ENCODE peak calls at places on chromosomes 11 and 22, in four cellular contexts. One of them, this sample, is unnamed.

GRCh38 chr11:120354779-120355178 is 18.6 kb downstream of the ARHGEF12 start:
- DNase-seq in GM12891: no peak
- DNase-seq in ovary: no peak
- DNase-seq in uterus: no peak
- DNase-seq in this sample: no peak

GRCh38 chr11:118012083-118012669 is 26.0 kb downstream of the IL10RA start:
- DNase-seq in GM12891: no peak
- DNase-seq in ovary: no peak
- DNase-seq in uterus: no peak
- DNase-seq in this sample: peak

GRCh38 chr22:39251762-39252460 is 7.1 kb upstream of the PDGFB start:
- DNase-seq in GM12891: no peak
- DNase-seq in ovary: no peak
- DNase-seq in uterus: no peak
- DNase-seq in this sample: no peak

GRCh38 chr22:30885591-30885990 is 83.0 kb downstream of the MORC2 start:
- DNase-seq in GM12891: no peak
- DNase-seq in ovary: no peak
- DNase-seq in uterus: no peak
- DNase-seq in this sample: no peak

GRCh38 chr11:44979536-44980399 is 29.1 kb upstream of the TP53I11 start:
- DNase-seq in GM12891: no peak
- DNase-seq in ovary: no peak
- DNase-seq in uterus: no peak
- DNase-seq in this sample: no peak

GRCh38 chr22:20590477-20591294 is 83.3 kb downstream of the MED15 start:
- DNase-seq in GM12891: no peak
- DNase-seq in ovary: no peak
- DNase-seq in uterus: no peak
- DNase-seq in this sample: no peak

GRCh38 chr11:100512475-100512874 is 174.6 kb upstream of the ARHGAP42 start:
- DNase-seq in GM12891: no peak
- DNase-seq in ovary: no peak
- DNase-seq in uterus: no peak
- DNase-seq in this sample: no peak

GRCh38 chr11:63673579-63673978 is 2.4 kb upstream of the ATL3 start:
- DNase-seq in GM12891: no peak
- DNase-seq in ovary: no peak
- DNase-seq in uterus: no peak
- DNase-seq in this sample: no peak

GRCh38 chr22:21791635-21792625 is 56.3 kb upstream of the YPEL1 start:
- DNase-seq in GM12891: no peak
- DNase-seq in ovary: no peak
- DNase-seq in uterus: no peak
- DNase-seq in this sample: no peak

GRCh38 chr11:126415669-126416420 is 60.4 kb downstream of the ST3GAL4 start:
- DNase-seq in GM12891: no peak
- DNase-seq in ovary: peak
- DNase-seq in uterus: peak
- DNase-seq in this sample: no peak

GRCh38 chr11:74627381-74627780 is 35.0 kb downstream of the POLD3 start:
- DNase-seq in GM12891: no peak
- DNase-seq in ovary: no peak
- DNase-seq in uterus: no peak
- DNase-seq in this sample: no peak

GRCh38 chr11:13668957-13669521 is 571 bp downstream of the FAR1 start:
- DNase-seq in GM12891: no peak
- DNase-seq in ovary: peak
- DNase-seq in uterus: no peak
- DNase-seq in this sample: peak

GRCh38 chr11:18789942-18790341 is 1.7 kb downstream of the PTPN5 start:
- DNase-seq in GM12891: no peak
- DNase-seq in ovary: no peak
- DNase-seq in uterus: no peak
- DNase-seq in this sample: no peak

GRCh38 chr11:95788921-95789505 is 569 bp downstream of the FAM76B start:
- DNase-seq in GM12891: no peak
- DNase-seq in ovary: peak
- DNase-seq in uterus: no peak
- DNase-seq in this sample: peak

GRCh38 chr11:102007567-102008437 is 39.4 kb upstream of the CFAP300 start:
- DNase-seq in GM12891: no peak
- DNase-seq in ovary: no peak
- DNase-seq in uterus: no peak
- DNase-seq in this sample: no peak

GRCh38 chr11:37788141-37788877 is 1190.3 kb upstream of the RAG2 start:
- DNase-seq in GM12891: no peak
- DNase-seq in ovary: no peak
- DNase-seq in uterus: no peak
- DNase-seq in this sample: no peak

GRCh38 chr11:11451501-11452005 is 98.5 kb upstream of the CSNK2A3 start:
- DNase-seq in GM12891: no peak
- DNase-seq in ovary: no peak
- DNase-seq in uterus: no peak
- DNase-seq in this sample: peak

GRCh38 chr22:27238935-27239510 is 562.5 kb downstream of the MN1 start:
- DNase-seq in GM12891: no peak
- DNase-seq in ovary: peak
- DNase-seq in uterus: peak
- DNase-seq in this sample: peak

GRCh38 chr11:20596629-20597129 is 2.7 kb upstream of the SLC6A5 start:
- DNase-seq in GM12891: no peak
- DNase-seq in ovary: no peak
- DNase-seq in uterus: no peak
- DNase-seq in this sample: no peak

GRCh38 chr11:25734592-25735211 is 597.2 kb upstream of the ANO3 start:
- DNase-seq in GM12891: no peak
- DNase-seq in ovary: no peak
- DNase-seq in uterus: no peak
- DNase-seq in this sample: no peak

GRCh38 chr11:67031791-67032561 is 9.0 kb downstream of the SYT12 start:
- DNase-seq in GM12891: no peak
- DNase-seq in ovary: no peak
- DNase-seq in uterus: no peak
- DNase-seq in this sample: no peak

GRCh38 chr11:47389577-47390072 is 11.3 kb upstream of the SPI1 start:
- DNase-seq in GM12891: no peak
- DNase-seq in ovary: no peak
- DNase-seq in uterus: no peak
- DNase-seq in this sample: no peak

GRCh38 chr22:37489994-37490393 is 3.8 kb upstream of the MFNG start:
- DNase-seq in GM12891: no peak
- DNase-seq in ovary: no peak
- DNase-seq in uterus: no peak
- DNase-seq in this sample: no peak

GRCh38 chr11:100635194-100635593 is 51.9 kb upstream of the ARHGAP42 start:
- DNase-seq in GM12891: no peak
- DNase-seq in ovary: no peak
- DNase-seq in uterus: no peak
- DNase-seq in this sample: no peak

GRCh38 chr11:64563966-64564365 is 27.1 kb upstream of the SLC22A12 start:
- DNase-seq in GM12891: no peak
- DNase-seq in ovary: no peak
- DNase-seq in uterus: no peak
- DNase-seq in this sample: no peak

GRCh38 chr11:61919841-61920631 is 2.7 kb upstream of the RAB3IL1 start:
- DNase-seq in GM12891: no peak
- DNase-seq in ovary: peak
- DNase-seq in uterus: no peak
- DNase-seq in this sample: no peak

GRCh38 chr11:75014129-75014528 is 25.4 kb downstream of the NEU3 start:
- DNase-seq in GM12891: no peak
- DNase-seq in ovary: no peak
- DNase-seq in uterus: no peak
- DNase-seq in this sample: no peak

GRCh38 chr11:130648601-130649000 is 200.2 kb downstream of the ADAMTS15 start:
- DNase-seq in GM12891: no peak
- DNase-seq in ovary: peak
- DNase-seq in uterus: peak
- DNase-seq in this sample: no peak

GRCh38 chr11:16082532-16083055 is 273.8 kb downstream of the SOX6 start:
- DNase-seq in GM12891: no peak
- DNase-seq in ovary: no peak
- DNase-seq in uterus: no peak
- DNase-seq in this sample: no peak

GRCh38 chr11:16350125-16350524 is 6.2 kb downstream of the SOX6 start:
- DNase-seq in GM12891: no peak
- DNase-seq in ovary: no peak
- DNase-seq in uterus: no peak
- DNase-seq in this sample: no peak

GRCh38 chr11:122362381-122362780 is 246.4 kb upstream of the BLID start:
- DNase-seq in GM12891: no peak
- DNase-seq in ovary: no peak
- DNase-seq in uterus: no peak
- DNase-seq in this sample: no peak

GRCh38 chr11:65817815-65818680 is 15.7 kb upstream of the SNX32 start:
- DNase-seq in GM12891: peak
- DNase-seq in ovary: peak
- DNase-seq in uterus: peak
- DNase-seq in this sample: peak
- TF ChIP-seq POLR2A in GM12891: no peak
- TF ChIP-seq POLR2A in ovary: no peak
- TF ChIP-seq POLR2A in uterus: no peak
- TF ChIP-seq POLR2A in this sample: no peak

GRCh38 chr11:112024778-112025678 is at the start of gene DLAT:
- DNase-seq in GM12891: peak
- DNase-seq in ovary: peak
- DNase-seq in uterus: peak
- DNase-seq in this sample: peak
- TF ChIP-seq POLR2A in GM12891: peak
- TF ChIP-seq POLR2A in ovary: peak
- TF ChIP-seq POLR2A in uterus: peak
- TF ChIP-seq POLR2A in this sample: peak

GRCh38 chr11:119030329-119031047 is at the start of gene SLC37A4:
- DNase-seq in GM12891: peak
- DNase-seq in ovary: peak
- DNase-seq in uterus: peak
- DNase-seq in this sample: peak
- TF ChIP-seq POLR2A in GM12891: peak
- TF ChIP-seq POLR2A in ovary: no peak
- TF ChIP-seq POLR2A in uterus: peak
- TF ChIP-seq POLR2A in this sample: peak

DNA sequence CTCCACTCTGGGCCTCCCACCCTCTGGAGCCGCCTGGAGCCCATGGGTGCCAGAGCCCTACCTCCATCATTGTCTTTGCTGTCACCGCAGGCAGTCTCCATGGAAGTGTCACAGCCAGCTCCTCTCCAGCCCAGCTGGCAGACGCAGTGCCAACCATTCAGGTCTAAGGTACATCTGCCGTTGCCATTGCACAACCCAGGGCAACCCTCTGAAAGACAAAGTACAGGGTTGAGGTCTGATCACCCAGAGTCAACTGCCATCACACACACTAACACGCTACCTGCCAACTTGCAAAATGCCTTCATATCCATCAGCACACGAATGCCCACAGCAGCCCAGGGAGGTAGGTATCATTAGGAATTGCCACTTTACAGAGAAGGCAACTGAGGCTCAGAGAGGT is 196.3 kb upstream of the NARS2 start:
- DNase-seq in GM12891: no peak
- DNase-seq in ovary: no peak
- DNase-seq in uterus: no peak
- DNase-seq in this sample: no peak
- TF ChIP-seq POLR2A in GM12891: no peak
- TF ChIP-seq POLR2A in ovary: no peak
- TF ChIP-seq POLR2A in uterus: no peak
- TF ChIP-seq POLR2A in this sample: no peak

DNA sequence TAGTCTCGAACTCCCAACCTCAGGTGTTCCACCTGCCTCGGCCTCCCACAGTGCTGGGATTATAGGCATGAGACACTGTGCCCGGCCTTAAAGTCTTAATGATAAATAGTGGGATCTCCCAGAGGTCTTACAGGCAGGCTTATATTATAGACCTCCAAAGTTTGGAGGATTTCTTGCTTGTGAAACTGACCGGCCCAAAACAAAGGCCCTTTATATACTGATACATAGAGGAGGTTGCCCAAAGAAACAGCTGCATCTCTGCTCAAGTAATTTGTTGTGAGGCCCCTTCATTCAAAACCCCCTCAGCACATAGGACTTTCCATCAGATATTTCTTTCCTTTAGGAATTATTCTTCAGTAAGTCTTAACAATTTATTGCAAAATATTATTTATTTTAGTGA is 27.4 kb upstream of the RDX start:
- DNase-seq in GM12891: no peak
- DNase-seq in ovary: no peak
- DNase-seq in uterus: no peak
- DNase-seq in this sample: no peak
- TF ChIP-seq POLR2A in GM12891: no peak
- TF ChIP-seq POLR2A in ovary: no peak
- TF ChIP-seq POLR2A in uterus: no peak
- TF ChIP-seq POLR2A in this sample: no peak

GRCh38 chr11:111978028-111978771 is 41.1 kb downstream of the DIXDC1 start:
- DNase-seq in GM12891: no peak
- DNase-seq in ovary: peak
- DNase-seq in uterus: peak
- DNase-seq in this sample: peak

GRCh38 chr11:111976119-111976518 is 39.0 kb downstream of the DIXDC1 start:
- DNase-seq in GM12891: no peak
- DNase-seq in ovary: no peak
- DNase-seq in uterus: no peak
- DNase-seq in this sample: no peak

GRCh38 chr11:111975076-111975806 is 38.1 kb downstream of the DIXDC1 start:
- DNase-seq in GM12891: no peak
- DNase-seq in ovary: no peak
- DNase-seq in uterus: no peak
- DNase-seq in this sample: no peak

GRCh38 chr11:111976614-111977140 is 39.5 kb downstream of the DIXDC1 start:
- DNase-seq in GM12891: peak
- DNase-seq in ovary: peak
- DNase-seq in uterus: peak
- DNase-seq in this sample: no peak

GRCh38 chr11:111977141-111978027 is 40.2 kb downstream of the DIXDC1 start:
- DNase-seq in GM12891: peak
- DNase-seq in ovary: peak
- DNase-seq in uterus: peak
- DNase-seq in this sample: peak
- TF ChIP-seq POLR2A in GM12891: no peak
- TF ChIP-seq POLR2A in ovary: no peak
- TF ChIP-seq POLR2A in uterus: peak
- TF ChIP-seq POLR2A in this sample: no peak